ENCODE peak calls at places on chromosomes 6 and 20, in eight cellular contexts. Y is brain microvascular endothelial cell; K is ovary; B is substantia nigra; G is CD8-positive, alpha-beta memory T cell; T is coronary artery; R is hepatocyte; E is SJSA1. N is an unnamed sample.

GRCh38 chr6:54695815-54696214 is 150.8 kb upstream of the FAM83B start:
- DNase-seq in Y (no peak), K (no peak), B (no peak), G (no peak), T (no peak), R (no peak), E (no peak), N (no peak)

GRCh38 chr20:3406481-3407425 is 716 bp downstream of the DNAAF9 start:
- DNase-seq in Y (peak), K (peak), B (peak), G (peak), T (no peak), R (peak), E (peak), N (peak)

GRCh38 chr6:56745081-56745480 is 102.4 kb upstream of the DST start:
- DNase-seq in Y (no peak), K (no peak), B (no peak), G (no peak), T (no peak), R (no peak), E (no peak), N (no peak)

GRCh38 chr6:46469021-46469420 is 22.2 kb downstream of the RCAN2 start:
- DNase-seq in Y (no peak), K (no peak), B (no peak), G (no peak), T (no peak), R (no peak), E (no peak), N (no peak)

GRCh38 chr6:125597411-125598253 is 151.8 kb upstream of the HEY2 start:
- DNase-seq in Y (no peak), K (no peak), B (no peak), G (no peak), T (no peak), R (no peak), E (no peak), N (no peak)

GRCh38 chr6:132734694-132735236 is 20.9 kb upstream of the VNN1 start:
- DNase-seq in Y (no peak), K (no peak), B (no peak), G (no peak), T (no peak), R (peak), E (no peak), N (no peak)

GRCh38 chr20:4299250-4299649 is 283.9 kb upstream of the RNF24 start:
- DNase-seq in Y (no peak), K (no peak), B (no peak), G (no peak), T (no peak), R (no peak), E (no peak), N (no peak)

GRCh38 chr6:24494726-24495515 is at the start of gene ALDH5A1:
- DNase-seq in Y (peak), K (peak), B (peak), G (peak), T (peak), R (peak), E (peak), N (peak)

GRCh38 chr6:118535176-118535844 is 12.8 kb upstream of the PLN start:
- DNase-seq in Y (no peak), K (no peak), B (no peak), G (no peak), T (no peak), R (no peak), E (no peak), N (no peak)

GRCh38 chr6:39228992-39229767 is at the start of gene KCNK5:
- DNase-seq in Y (peak), K (peak), B (no peak), G (peak), T (peak), R (peak), E (no peak), N (peak)

GRCh38 chr6:113591896-113592827 is 265.0 kb upstream of the MARCKS start:
- DNase-seq in Y (no peak), K (no peak), B (no peak), G (no peak), T (no peak), R (peak), E (no peak), N (no peak)

GRCh38 chr20:50580016-50580747 is 70.0 kb downstream of the PTPN1 start:
- DNase-seq in Y (no peak), K (peak), B (peak), G (peak), T (no peak), R (peak), E (peak), N (peak)

GRCh38 chr6:106128981-106129761 is 43.0 kb downstream of the PRDM1 start:
- DNase-seq in Y (peak), K (no peak), B (no peak), G (no peak), T (peak), R (peak), E (no peak), N (no peak)

GRCh38 chr6:157313531-157314467 is 9.5 kb downstream of the TMEM242 start:
- DNase-seq in Y (no peak), K (no peak), B (no peak), G (no peak), T (no peak), R (no peak), E (no peak), N (no peak)

GRCh38 chr6:25608562-25609174 is 43.3 kb upstream of the SCGN start:
- DNase-seq in Y (no peak), K (no peak), B (no peak), G (no peak), T (no peak), R (no peak), E (no peak), N (no peak)

GRCh38 chr20:32456869-32457421 is 98.8 kb downstream of the ASXL1 start:
- DNase-seq in Y (no peak), K (peak), B (peak), G (no peak), T (no peak), R (peak), E (no peak), N (peak)

GRCh38 chr6:139187489-139187888 is 52.6 kb downstream of the HECA start:
- DNase-seq in Y (no peak), K (no peak), B (no peak), G (no peak), T (no peak), R (no peak), E (no peak), N (no peak)

GRCh38 chr20:10501377-10501776 is 66.3 kb downstream of the SLX4IP start:
- DNase-seq in Y (no peak), K (no peak), B (no peak), G (peak), T (no peak), R (no peak), E (no peak), N (no peak)

GRCh38 chr6:136181191-136181833 is 68.8 kb downstream of the MTFR2 start:
- DNase-seq in Y (no peak), K (no peak), B (no peak), G (no peak), T (no peak), R (no peak), E (no peak), N (no peak)

GRCh38 chr6:32868257-32868788 is 14.3 kb downstream of the PSMB9 start:
- DNase-seq in Y (peak), K (peak), B (peak), G (peak), T (no peak), R (peak), E (peak), N (peak)

GRCh38 chr6:157491571-157492232 is 110.7 kb downstream of the ZDHHC14 start:
- DNase-seq in Y (no peak), K (no peak), B (no peak), G (no peak), T (no peak), R (no peak), E (no peak), N (no peak)

GRCh38 chr20:1150218-1150617 is 31.8 kb downstream of the PSMF1 start:
- DNase-seq in Y (no peak), K (no peak), B (no peak), G (no peak), T (no peak), R (peak), E (no peak), N (no peak)

GRCh38 chr6:39420300-39421265 is 98.1 kb upstream of the KCNK16 start:
- DNase-seq in Y (no peak), K (no peak), B (no peak), G (no peak), T (no peak), R (no peak), E (no peak), N (no peak)

GRCh38 chr6:170033666-170034065 is 257.2 kb downstream of the DLL1 start:
- DNase-seq in Y (no peak), K (no peak), B (no peak), G (no peak), T (peak), R (no peak), E (peak), N (no peak)

GRCh38 chr6:49462071-49462470 is 982 bp downstream of the MMUT start:
- DNase-seq in Y (no peak), K (no peak), B (no peak), G (no peak), T (no peak), R (no peak), E (no peak), N (no peak)

GRCh38 chr6:37820713-37821069 is 1.2 kb downstream of the ZFAND3 start:
- DNase-seq in Y (no peak), K (no peak), B (no peak), G (no peak), T (no peak), R (peak), E (no peak), N (no peak)

GRCh38 chr6:113939825-113940224 is 31.1 kb downstream of the HDAC2 start:
- DNase-seq in Y (no peak), K (no peak), B (no peak), G (no peak), T (no peak), R (no peak), E (no peak), N (no peak)

GRCh38 chr20:53764416-53764800 is 170.8 kb upstream of the ZNF217 start:
- DNase-seq in Y (no peak), K (no peak), B (no peak), G (no peak), T (no peak), R (no peak), E (no peak), N (no peak)
- H3K27ac ChIP-seq in Y (no peak), K (no peak), B (no peak), G (no peak), T (no peak), R (peak), E (peak), N (peak)

DNA sequence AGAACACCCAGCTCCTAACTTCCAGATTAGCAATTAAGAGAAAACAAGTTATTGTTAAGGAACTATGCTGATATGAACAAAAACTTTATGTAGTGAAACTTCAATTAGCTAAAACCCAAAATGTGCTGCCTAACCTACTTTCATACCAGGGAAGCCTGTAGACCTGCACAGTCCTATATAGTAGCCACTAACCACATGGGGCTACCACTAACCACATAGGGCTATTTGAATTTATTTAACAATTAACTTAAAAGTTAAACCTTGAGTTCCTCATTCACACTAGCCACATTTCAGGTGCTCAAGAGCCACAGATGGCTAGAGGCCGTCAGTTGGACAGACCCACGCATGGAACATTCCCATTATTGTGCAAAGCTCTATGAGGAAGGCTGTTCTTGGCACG is 72.4 kb upstream of the LAMP5 start:
- DNase-seq in Y (no peak), K (no peak), B (no peak), G (no peak), T (no peak), R (no peak), E (no peak), N (no peak)
- H3K27ac ChIP-seq in Y (no peak), K (no peak), B (no peak), G (no peak), T (no peak), R (no peak), E (no peak), N (no peak)

GRCh38 chr20:17794400-17794799 is 94.6 kb downstream of the BANF2 start:
- DNase-seq in Y (no peak), K (no peak), B (peak), G (no peak), T (no peak), R (no peak), E (no peak), N (peak)

GRCh38 chr20:17793986-17794385 is 94.2 kb downstream of the BANF2 start:
- DNase-seq in Y (no peak), K (no peak), B (no peak), G (no peak), T (no peak), R (no peak), E (no peak), N (no peak)

GRCh38 chr20:17795449-17796095 is 95.8 kb downstream of the BANF2 start:
- DNase-seq in Y (no peak), K (no peak), B (no peak), G (no peak), T (no peak), R (no peak), E (no peak), N (no peak)

GRCh38 chr20:17796096-17796563 is 96.4 kb downstream of the BANF2 start:
- DNase-seq in Y (no peak), K (peak), B (no peak), G (no peak), T (peak), R (peak), E (no peak), N (peak)

GRCh38 chr20:17795003-17795402 is 95.2 kb downstream of the BANF2 start:
- DNase-seq in Y (no peak), K (no peak), B (no peak), G (no peak), T (no peak), R (no peak), E (no peak), N (no peak)
- H3K27ac ChIP-seq in Y (no peak), K (no peak), B (no peak), G (no peak), T (peak), R (no peak), E (no peak), N (peak)

GRCh38 chr20:53753880-53754459 is 160.3 kb upstream of the ZNF217 start:
- DNase-seq in Y (no peak), K (no peak), B (no peak), G (no peak), T (no peak), R (no peak), E (no peak), N (no peak)
- H3K27ac ChIP-seq in Y (no peak), K (no peak), B (no peak), G (no peak), T (no peak), R (peak), E (peak), N (no peak)

GRCh38 chr6:85749236-85749635 is 106.5 kb upstream of the SYNCRIP start:
- DNase-seq in Y (no peak), K (no peak), B (no peak), G (no peak), T (no peak), R (no peak), E (no peak), N (no peak)
- H3K27ac ChIP-seq in Y (no peak), K (no peak), B (no peak), G (no peak), T (no peak), R (no peak), E (no peak), N (no peak)

GRCh38 chr6:1045239-1045638 is 266.7 kb upstream of the FOXQ1 start:
- DNase-seq in Y (no peak), K (no peak), B (no peak), G (no peak), T (no peak), R (no peak), E (no peak), N (no peak)

GRCh38 chr6:1044040-1044836 is 267.7 kb upstream of the FOXQ1 start:
- DNase-seq in Y (no peak), K (no peak), B (no peak), G (no peak), T (peak), R (no peak), E (no peak), N (no peak)

GRCh38 chr6:1049900-1050299 is 262.0 kb upstream of the FOXQ1 start:
- DNase-seq in Y (no peak), K (no peak), B (no peak), G (no peak), T (peak), R (no peak), E (no peak), N (peak)

GRCh38 chr6:1052262-1052661 is 259.6 kb upstream of the FOXQ1 start:
- DNase-seq in Y (no peak), K (no peak), B (no peak), G (no peak), T (peak), R (no peak), E (no peak), N (no peak)

GRCh38 chr6:1047926-1048595 is 263.8 kb upstream of the FOXQ1 start:
- DNase-seq in Y (no peak), K (no peak), B (no peak), G (no peak), T (peak), R (no peak), E (no peak), N (no peak)
- H3K27ac ChIP-seq in Y (no peak), K (no peak), B (no peak), G (no peak), T (no peak), R (no peak), E (no peak), N (no peak)

GRCh38 chr6:34663887-34664269 is 32.7 kb downstream of the ILRUN start:
- DNase-seq in Y (peak), K (no peak), B (no peak), G (no peak), T (no peak), R (no peak), E (no peak), N (no peak)
- H3K27ac ChIP-seq in Y (peak), K (no peak), B (no peak), G (peak), T (peak), R (peak), E (peak), N (peak)

DNA sequence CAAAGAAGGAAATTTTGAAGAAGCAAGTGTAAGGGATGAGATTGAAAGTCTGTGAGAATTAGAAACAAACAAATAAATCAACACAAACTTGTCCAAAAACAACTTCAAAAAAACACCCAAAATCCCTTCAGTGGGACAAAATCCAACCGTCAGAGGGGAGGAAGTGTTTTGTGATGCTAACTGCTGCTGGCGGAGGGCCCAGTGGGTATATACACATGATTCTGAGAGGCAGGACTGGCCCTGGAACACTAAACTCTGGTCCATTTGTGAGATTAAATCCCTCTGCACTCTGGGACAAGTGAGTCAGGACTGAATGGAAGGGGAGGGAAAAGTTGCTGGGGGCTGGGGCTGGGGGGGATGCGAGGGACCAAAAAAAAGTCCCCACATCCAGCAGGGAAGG is 87.4 kb upstream of the NAA20 start:
- DNase-seq in Y (no peak), K (no peak), B (no peak), G (no peak), T (no peak), R (peak), E (no peak), N (no peak)
- H3K27ac ChIP-seq in Y (no peak), K (no peak), B (no peak), G (no peak), T (peak), R (no peak), E (no peak), N (no peak)

DNA sequence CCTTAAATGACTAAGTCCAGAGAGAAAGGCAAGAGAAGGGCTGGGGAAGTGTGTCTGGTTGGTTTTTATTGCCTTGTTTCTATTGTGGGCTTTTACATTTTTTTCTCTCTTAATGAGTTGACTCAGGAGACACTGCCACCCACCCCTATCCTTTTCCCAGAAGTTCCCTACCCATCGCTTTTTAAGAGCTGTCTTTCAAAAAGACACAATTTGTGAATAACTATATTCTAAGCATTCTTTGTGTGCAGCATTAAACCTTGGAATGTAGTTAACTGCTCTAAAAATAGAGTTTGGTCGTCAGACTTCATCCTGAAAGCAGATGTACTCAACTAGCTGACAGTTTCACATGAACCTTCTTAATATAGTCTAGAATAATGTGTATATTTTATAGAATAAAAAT is 175.0 kb downstream of the ISM1 start:
- DNase-seq in Y (no peak), K (no peak), B (no peak), G (no peak), T (no peak), R (no peak), E (peak), N (no peak)
- H3K27ac ChIP-seq in Y (no peak), K (no peak), B (no peak), G (no peak), T (no peak), R (no peak), E (peak), N (no peak)

DNA sequence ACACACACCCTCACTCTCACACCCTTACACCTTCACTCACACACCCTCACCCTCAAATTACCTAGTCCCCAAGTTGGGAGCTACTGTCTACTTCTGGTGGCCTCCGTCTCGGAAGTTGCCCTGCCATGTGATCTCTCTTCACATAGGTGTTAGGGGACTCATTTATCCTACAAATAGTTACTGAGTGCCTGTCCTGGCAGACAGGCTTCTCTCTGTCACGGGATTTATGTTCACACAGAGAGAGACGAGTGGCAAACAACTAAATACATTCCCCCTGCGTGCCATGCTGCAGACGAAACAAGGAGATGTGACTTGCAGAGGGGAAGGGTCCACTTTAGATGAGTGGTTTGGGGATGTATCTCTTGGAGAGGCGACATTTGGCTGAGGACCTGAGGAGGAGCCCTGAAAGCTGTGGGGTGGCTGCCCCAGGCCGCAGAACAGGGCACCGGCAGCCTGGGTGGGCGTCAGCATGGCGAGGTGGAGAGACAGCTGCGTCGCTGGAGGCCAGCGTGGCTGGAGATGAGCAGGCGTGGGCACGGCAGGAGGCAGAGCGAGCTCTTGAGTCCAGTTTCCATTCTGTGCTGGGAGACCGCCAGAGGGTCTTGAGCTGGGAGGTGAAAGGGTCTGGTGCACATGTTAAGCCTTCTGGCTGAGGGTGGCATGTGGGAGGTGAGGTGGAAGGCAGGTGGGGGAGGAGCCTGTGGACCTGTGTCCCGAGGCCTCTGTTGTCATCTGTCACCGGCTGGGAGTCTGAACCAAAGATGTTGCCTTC is 17.2 kb downstream of the DYNLT1 start:
- DNase-seq in Y (no peak), K (no peak), B (no peak), G (no peak), T (peak), R (no peak), E (no peak), N (no peak)
- H3K27ac ChIP-seq in Y (no peak), K (no peak), B (no peak), G (no peak), T (peak), R (no peak), E (no peak), N (no peak)

N was measured in pancreas.